ENCODE peak calls at places on chromosomes 13 and 19, in seven cellular contexts. One of them, this sample, is unnamed.
A peak's percentile ranks its signal among the peaks of the same experiment; 100 is the strongest.

GRCh38 chr13:81916471-81916870 is 1575.5 kb upstream of the SPRY2 start:
- DNase-seq in Peyer's patch: no peak
- DNase-seq in CD8-positive, alpha-beta memory T cell: no peak
- DNase-seq in activated CD4-positive, alpha-beta T cell treated with anti-CD3 and anti-CD28 coated beads, Interleukin-2, amount 50 U/mL, for 1 hour: no peak
- DNase-seq in lower leg skin: no peak
- DNase-seq in stimulated activated CD4-positive, alpha-beta T cell treated with anti-CD3 and anti-CD28 coated beads, TNF-alpha, amount 100 ng/mL, for 1 hour: no peak
- DNase-seq in amniotic stem cell: peak; percentile 14
- DNase-seq in this sample: no peak

GRCh38 chr19:5138606-5139594 is 170.0 kb downstream of the KDM4B start:
- DNase-seq in Peyer's patch: peak; percentile 94
- DNase-seq in CD8-positive, alpha-beta memory T cell: peak; percentile 48
- DNase-seq in activated CD4-positive, alpha-beta T cell treated with anti-CD3 and anti-CD28 coated beads, Interleukin-2, amount 50 U/mL, for 1 hour: peak; percentile 54
- DNase-seq in lower leg skin: no peak
- DNase-seq in stimulated activated CD4-positive, alpha-beta T cell treated with anti-CD3 and anti-CD28 coated beads, TNF-alpha, amount 100 ng/mL, for 1 hour: no peak
- DNase-seq in amniotic stem cell: peak; percentile 33
- DNase-seq in this sample: peak; percentile 57

GRCh38 chr13:71867101-71867814 is at the start of gene DACH1:
- DNase-seq in Peyer's patch: peak; percentile 81
- DNase-seq in CD8-positive, alpha-beta memory T cell: no peak
- DNase-seq in activated CD4-positive, alpha-beta T cell treated with anti-CD3 and anti-CD28 coated beads, Interleukin-2, amount 50 U/mL, for 1 hour: no peak
- DNase-seq in lower leg skin: no peak
- DNase-seq in stimulated activated CD4-positive, alpha-beta T cell treated with anti-CD3 and anti-CD28 coated beads, TNF-alpha, amount 100 ng/mL, for 1 hour: no peak
- DNase-seq in amniotic stem cell: peak; percentile 17
- DNase-seq in this sample: no peak

GRCh38 chr13:57666131-57666530 is 34.6 kb downstream of the PCDH17 start:
- DNase-seq in Peyer's patch: no peak
- DNase-seq in CD8-positive, alpha-beta memory T cell: no peak
- DNase-seq in activated CD4-positive, alpha-beta T cell treated with anti-CD3 and anti-CD28 coated beads, Interleukin-2, amount 50 U/mL, for 1 hour: no peak
- DNase-seq in lower leg skin: no peak
- DNase-seq in stimulated activated CD4-positive, alpha-beta T cell treated with anti-CD3 and anti-CD28 coated beads, TNF-alpha, amount 100 ng/mL, for 1 hour: no peak
- DNase-seq in amniotic stem cell: no peak
- DNase-seq in this sample: no peak

GRCh38 chr13:101700598-101700997 is 248.1 kb downstream of the ITGBL1 start:
- DNase-seq in Peyer's patch: no peak
- DNase-seq in CD8-positive, alpha-beta memory T cell: no peak
- DNase-seq in activated CD4-positive, alpha-beta T cell treated with anti-CD3 and anti-CD28 coated beads, Interleukin-2, amount 50 U/mL, for 1 hour: no peak
- DNase-seq in lower leg skin: no peak
- DNase-seq in stimulated activated CD4-positive, alpha-beta T cell treated with anti-CD3 and anti-CD28 coated beads, TNF-alpha, amount 100 ng/mL, for 1 hour: no peak
- DNase-seq in amniotic stem cell: no peak
- DNase-seq in this sample: no peak

GRCh38 chr19:20167020-20167644 is at the start of gene ZNF486:
- DNase-seq in Peyer's patch: peak; percentile 98
- DNase-seq in CD8-positive, alpha-beta memory T cell: peak; percentile 86
- DNase-seq in activated CD4-positive, alpha-beta T cell treated with anti-CD3 and anti-CD28 coated beads, Interleukin-2, amount 50 U/mL, for 1 hour: peak; percentile 89
- DNase-seq in lower leg skin: peak; percentile 99
- DNase-seq in stimulated activated CD4-positive, alpha-beta T cell treated with anti-CD3 and anti-CD28 coated beads, TNF-alpha, amount 100 ng/mL, for 1 hour: peak; percentile 78
- DNase-seq in amniotic stem cell: peak; percentile 97
- DNase-seq in this sample: peak; percentile 88

GRCh38 chr13:98741741-98742435 is 10.6 kb downstream of the SLC15A1 start:
- DNase-seq in Peyer's patch: no peak
- DNase-seq in CD8-positive, alpha-beta memory T cell: no peak
- DNase-seq in activated CD4-positive, alpha-beta T cell treated with anti-CD3 and anti-CD28 coated beads, Interleukin-2, amount 50 U/mL, for 1 hour: no peak
- DNase-seq in lower leg skin: peak; percentile 80
- DNase-seq in stimulated activated CD4-positive, alpha-beta T cell treated with anti-CD3 and anti-CD28 coated beads, TNF-alpha, amount 100 ng/mL, for 1 hour: no peak
- DNase-seq in amniotic stem cell: no peak
- DNase-seq in this sample: no peak

GRCh38 chr13:110479648-110480047 is 81.9 kb downstream of the RAB20 start:
- DNase-seq in Peyer's patch: no peak
- DNase-seq in CD8-positive, alpha-beta memory T cell: no peak
- DNase-seq in activated CD4-positive, alpha-beta T cell treated with anti-CD3 and anti-CD28 coated beads, Interleukin-2, amount 50 U/mL, for 1 hour: no peak
- DNase-seq in lower leg skin: no peak
- DNase-seq in stimulated activated CD4-positive, alpha-beta T cell treated with anti-CD3 and anti-CD28 coated beads, TNF-alpha, amount 100 ng/mL, for 1 hour: no peak
- DNase-seq in amniotic stem cell: no peak
- DNase-seq in this sample: no peak

GRCh38 chr13:77489566-77490337 is 45.8 kb upstream of the SCEL start:
- DNase-seq in Peyer's patch: no peak
- DNase-seq in CD8-positive, alpha-beta memory T cell: no peak
- DNase-seq in activated CD4-positive, alpha-beta T cell treated with anti-CD3 and anti-CD28 coated beads, Interleukin-2, amount 50 U/mL, for 1 hour: no peak
- DNase-seq in lower leg skin: no peak
- DNase-seq in stimulated activated CD4-positive, alpha-beta T cell treated with anti-CD3 and anti-CD28 coated beads, TNF-alpha, amount 100 ng/mL, for 1 hour: no peak
- DNase-seq in amniotic stem cell: no peak
- DNase-seq in this sample: no peak

GRCh38 chr13:73835138-73835721 is 299.0 kb downstream of the KLF12 start:
- DNase-seq in Peyer's patch: no peak
- DNase-seq in CD8-positive, alpha-beta memory T cell: no peak
- DNase-seq in activated CD4-positive, alpha-beta T cell treated with anti-CD3 and anti-CD28 coated beads, Interleukin-2, amount 50 U/mL, for 1 hour: no peak
- DNase-seq in lower leg skin: no peak
- DNase-seq in stimulated activated CD4-positive, alpha-beta T cell treated with anti-CD3 and anti-CD28 coated beads, TNF-alpha, amount 100 ng/mL, for 1 hour: no peak
- DNase-seq in amniotic stem cell: no peak
- DNase-seq in this sample: no peak

GRCh38 chr19:21439372-21439771 is 42.4 kb downstream of the ZNF493 start:
- DNase-seq in Peyer's patch: no peak
- DNase-seq in CD8-positive, alpha-beta memory T cell: no peak
- DNase-seq in activated CD4-positive, alpha-beta T cell treated with anti-CD3 and anti-CD28 coated beads, Interleukin-2, amount 50 U/mL, for 1 hour: no peak
- DNase-seq in lower leg skin: no peak
- DNase-seq in stimulated activated CD4-positive, alpha-beta T cell treated with anti-CD3 and anti-CD28 coated beads, TNF-alpha, amount 100 ng/mL, for 1 hour: no peak
- DNase-seq in amniotic stem cell: no peak
- DNase-seq in this sample: no peak

GRCh38 chr13:99654076-99654475 is 152.8 kb downstream of the TM9SF2 start:
- DNase-seq in Peyer's patch: no peak
- DNase-seq in CD8-positive, alpha-beta memory T cell: no peak
- DNase-seq in activated CD4-positive, alpha-beta T cell treated with anti-CD3 and anti-CD28 coated beads, Interleukin-2, amount 50 U/mL, for 1 hour: no peak
- DNase-seq in lower leg skin: no peak
- DNase-seq in stimulated activated CD4-positive, alpha-beta T cell treated with anti-CD3 and anti-CD28 coated beads, TNF-alpha, amount 100 ng/mL, for 1 hour: no peak
- DNase-seq in amniotic stem cell: no peak
- DNase-seq in this sample: no peak

GRCh38 chr19:41909706-41910105 is 18.5 kb downstream of the ERFL start:
- DNase-seq in Peyer's patch: no peak
- DNase-seq in CD8-positive, alpha-beta memory T cell: no peak
- DNase-seq in activated CD4-positive, alpha-beta T cell treated with anti-CD3 and anti-CD28 coated beads, Interleukin-2, amount 50 U/mL, for 1 hour: no peak
- DNase-seq in lower leg skin: no peak
- DNase-seq in stimulated activated CD4-positive, alpha-beta T cell treated with anti-CD3 and anti-CD28 coated beads, TNF-alpha, amount 100 ng/mL, for 1 hour: no peak
- DNase-seq in amniotic stem cell: no peak
- DNase-seq in this sample: no peak

GRCh38 chr19:49911381-49912145 is 14.9 kb upstream of the IL4I1 start:
- DNase-seq in Peyer's patch: no peak
- DNase-seq in CD8-positive, alpha-beta memory T cell: no peak
- DNase-seq in activated CD4-positive, alpha-beta T cell treated with anti-CD3 and anti-CD28 coated beads, Interleukin-2, amount 50 U/mL, for 1 hour: no peak
- DNase-seq in lower leg skin: no peak
- DNase-seq in stimulated activated CD4-positive, alpha-beta T cell treated with anti-CD3 and anti-CD28 coated beads, TNF-alpha, amount 100 ng/mL, for 1 hour: no peak
- DNase-seq in amniotic stem cell: no peak
- DNase-seq in this sample: no peak

This sample was measured in effector memory CD4-positive, alpha-beta T cell.